ENCODE peak calls at places on chromosomes 3 and 15, in eight cellular contexts. One of them, this sample, is unnamed.

GRCh38 chr3:143514874-143515273 is 333.4 kb downstream of the SLC9A9 start:
- DNase-seq in uterus: no peak
- DNase-seq in upper lobe of right lung: no peak
- DNase-seq in activated B cell treated with CpG ODN at 0.5 μM for 24 hours: no peak
- DNase-seq in HL-60: no peak
- DNase-seq in A549: no peak
- DNase-seq in BJ: no peak
- DNase-seq in cardiac fibroblast: no peak
- DNase-seq in this sample: no peak

GRCh38 chr15:97504031-97504430 is 456.5 kb upstream of the ARRDC4 start:
- DNase-seq in upper lobe of right lung: no peak
- DNase-seq in cardiac fibroblast: peak
- DNase-seq in activated B cell treated with CpG ODN at 0.5 μM for 24 hours: no peak
- DNase-seq in A549: peak
- DNase-seq in uterus: no peak
- DNase-seq in BJ: no peak
- DNase-seq in HL-60: peak
- DNase-seq in this sample: no peak

GRCh38 chr3:65713016-65713415 is 325.7 kb downstream of the MAGI1 start:
- DNase-seq in A549: no peak
- DNase-seq in cardiac fibroblast: peak
- DNase-seq in upper lobe of right lung: no peak
- DNase-seq in activated B cell treated with CpG ODN at 0.5 μM for 24 hours: no peak
- DNase-seq in uterus: no peak
- DNase-seq in BJ: peak
- DNase-seq in HL-60: no peak
- DNase-seq in this sample: peak

GRCh38 chr3:197019021-197019420 is 10.6 kb downstream of the MELTF start:
- DNase-seq in cardiac fibroblast: no peak
- DNase-seq in activated B cell treated with CpG ODN at 0.5 μM for 24 hours: no peak
- DNase-seq in BJ: no peak
- DNase-seq in uterus: no peak
- DNase-seq in A549: no peak
- DNase-seq in HL-60: no peak
- DNase-seq in upper lobe of right lung: no peak
- DNase-seq in this sample: no peak

GRCh38 chr3:15513121-15513520 is 8.4 kb downstream of the COLQ start:
- DNase-seq in cardiac fibroblast: no peak
- DNase-seq in BJ: no peak
- DNase-seq in activated B cell treated with CpG ODN at 0.5 μM for 24 hours: no peak
- DNase-seq in uterus: no peak
- DNase-seq in HL-60: no peak
- DNase-seq in A549: no peak
- DNase-seq in upper lobe of right lung: no peak
- DNase-seq in this sample: no peak

GRCh38 chr3:37736632-37737031 is 125.0 kb upstream of the CTDSPL start:
- DNase-seq in uterus: no peak
- DNase-seq in HL-60: no peak
- DNase-seq in activated B cell treated with CpG ODN at 0.5 μM for 24 hours: no peak
- DNase-seq in upper lobe of right lung: no peak
- DNase-seq in A549: no peak
- DNase-seq in cardiac fibroblast: no peak
- DNase-seq in BJ: no peak
- DNase-seq in this sample: no peak

GRCh38 chr3:12507871-12508281 is 23.6 kb downstream of the TSEN2 start:
- DNase-seq in cardiac fibroblast: peak
- DNase-seq in activated B cell treated with CpG ODN at 0.5 μM for 24 hours: no peak
- DNase-seq in uterus: peak
- DNase-seq in BJ: no peak
- DNase-seq in HL-60: no peak
- DNase-seq in A549: no peak
- DNase-seq in upper lobe of right lung: no peak
- DNase-seq in this sample: no peak

GRCh38 chr3:134353171-134353825 is 20.9 kb downstream of the AMOTL2 start:
- DNase-seq in activated B cell treated with CpG ODN at 0.5 μM for 24 hours: no peak
- DNase-seq in BJ: no peak
- DNase-seq in upper lobe of right lung: peak
- DNase-seq in uterus: no peak
- DNase-seq in A549: no peak
- DNase-seq in HL-60: no peak
- DNase-seq in cardiac fibroblast: no peak
- DNase-seq in this sample: no peak

GRCh38 chr15:78630886-78631633 is 9.9 kb downstream of the CHRNB4 start:
- DNase-seq in BJ: no peak
- DNase-seq in activated B cell treated with CpG ODN at 0.5 μM for 24 hours: no peak
- DNase-seq in upper lobe of right lung: peak
- DNase-seq in uterus: no peak
- DNase-seq in cardiac fibroblast: no peak
- DNase-seq in HL-60: no peak
- DNase-seq in A549: no peak
- DNase-seq in this sample: no peak

GRCh38 chr15:101277943-101278564 is 769 bp upstream of the SELENOS start:
- DNase-seq in upper lobe of right lung: no peak
- DNase-seq in HL-60: no peak
- DNase-seq in activated B cell treated with CpG ODN at 0.5 μM for 24 hours: no peak
- DNase-seq in A549: no peak
- DNase-seq in uterus: no peak
- DNase-seq in BJ: no peak
- DNase-seq in cardiac fibroblast: no peak
- DNase-seq in this sample: no peak

GRCh38 chr3:15499536-15499935 is 22.0 kb downstream of the COLQ start:
- DNase-seq in A549: no peak
- DNase-seq in uterus: no peak
- DNase-seq in activated B cell treated with CpG ODN at 0.5 μM for 24 hours: no peak
- DNase-seq in HL-60: no peak
- DNase-seq in BJ: no peak
- DNase-seq in cardiac fibroblast: no peak
- DNase-seq in upper lobe of right lung: no peak
- DNase-seq in this sample: no peak

GRCh38 chr3:119187266-119187665 is 13.9 kb downstream of the UPK1B start:
- DNase-seq in cardiac fibroblast: no peak
- DNase-seq in HL-60: no peak
- DNase-seq in upper lobe of right lung: no peak
- DNase-seq in BJ: no peak
- DNase-seq in A549: no peak
- DNase-seq in uterus: no peak
- DNase-seq in activated B cell treated with CpG ODN at 0.5 μM for 24 hours: no peak
- DNase-seq in this sample: no peak

DNA sequence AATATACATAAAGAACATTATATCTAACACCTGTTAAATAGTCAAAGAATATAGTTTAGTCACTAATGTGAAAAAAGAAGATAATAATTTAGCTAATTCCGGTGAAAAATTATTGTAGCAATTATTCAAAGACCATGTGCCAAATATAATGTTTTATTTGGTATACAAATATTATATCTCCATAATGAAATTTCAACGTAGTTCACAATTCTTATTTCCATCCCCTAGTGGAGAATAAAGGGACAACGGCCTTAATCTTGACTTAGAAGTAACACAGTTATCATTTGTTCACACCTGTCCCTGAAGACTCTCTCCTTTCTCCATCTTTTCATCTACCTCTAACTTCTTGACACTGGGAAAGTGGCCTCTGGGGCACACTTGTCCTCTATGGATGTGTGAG is 213.4 kb downstream of the ERC2 start:
- DNase-seq in uterus: no peak
- DNase-seq in cardiac fibroblast: no peak
- DNase-seq in BJ: no peak
- DNase-seq in HL-60: no peak
- DNase-seq in activated B cell treated with CpG ODN at 0.5 μM for 24 hours: no peak
- DNase-seq in A549: no peak
- DNase-seq in upper lobe of right lung: no peak
- DNase-seq in this sample: no peak
- TF ChIP-seq CTCF in uterus: no peak
- TF ChIP-seq CTCF in cardiac fibroblast: peak
- TF ChIP-seq CTCF in BJ: peak
- TF ChIP-seq CTCF in HL-60: peak
- TF ChIP-seq CTCF in activated B cell treated with CpG ODN at 0.5 μM for 24 hours: no peak
- TF ChIP-seq CTCF in A549: no peak
- TF ChIP-seq CTCF in upper lobe of right lung: peak
- TF ChIP-seq CTCF in this sample: peak

GRCh38 chr3:97839944-97840343 is 18.1 kb downstream of the CRYBG3 start:
- DNase-seq in cardiac fibroblast: no peak
- DNase-seq in BJ: no peak
- DNase-seq in upper lobe of right lung: no peak
- DNase-seq in A549: no peak
- DNase-seq in uterus: no peak
- DNase-seq in activated B cell treated with CpG ODN at 0.5 μM for 24 hours: no peak
- DNase-seq in HL-60: no peak
- DNase-seq in this sample: no peak
- TF ChIP-seq CTCF in cardiac fibroblast: no peak
- TF ChIP-seq CTCF in BJ: no peak
- TF ChIP-seq CTCF in upper lobe of right lung: no peak
- TF ChIP-seq CTCF in A549: no peak
- TF ChIP-seq CTCF in uterus: no peak
- TF ChIP-seq CTCF in activated B cell treated with CpG ODN at 0.5 μM for 24 hours: no peak
- TF ChIP-seq CTCF in HL-60: no peak
- TF ChIP-seq CTCF in this sample: no peak

GRCh38 chr3:156762631-156763185 is 63.4 kb upstream of the LEKR1 start:
- DNase-seq in upper lobe of right lung: no peak
- DNase-seq in uterus: peak
- DNase-seq in A549: no peak
- DNase-seq in BJ: peak
- DNase-seq in HL-60: no peak
- DNase-seq in cardiac fibroblast: peak
- DNase-seq in activated B cell treated with CpG ODN at 0.5 μM for 24 hours: no peak
- DNase-seq in this sample: peak

GRCh38 chr3:156763931-156764720 is 62.0 kb upstream of the LEKR1 start:
- DNase-seq in upper lobe of right lung: no peak
- DNase-seq in HL-60: no peak
- DNase-seq in cardiac fibroblast: no peak
- DNase-seq in activated B cell treated with CpG ODN at 0.5 μM for 24 hours: no peak
- DNase-seq in BJ: no peak
- DNase-seq in uterus: no peak
- DNase-seq in A549: no peak
- DNase-seq in this sample: no peak

GRCh38 chr3:156761713-156762575 is 64.2 kb upstream of the LEKR1 start:
- DNase-seq in HL-60: no peak
- DNase-seq in activated B cell treated with CpG ODN at 0.5 μM for 24 hours: no peak
- DNase-seq in uterus: no peak
- DNase-seq in BJ: no peak
- DNase-seq in cardiac fibroblast: peak
- DNase-seq in A549: no peak
- DNase-seq in upper lobe of right lung: no peak
- DNase-seq in this sample: no peak

GRCh38 chr3:156763386-156763785 is 62.8 kb upstream of the LEKR1 start:
- DNase-seq in activated B cell treated with CpG ODN at 0.5 μM for 24 hours: no peak
- DNase-seq in cardiac fibroblast: no peak
- DNase-seq in A549: no peak
- DNase-seq in upper lobe of right lung: no peak
- DNase-seq in BJ: no peak
- DNase-seq in HL-60: no peak
- DNase-seq in uterus: no peak
- DNase-seq in this sample: no peak

DNA sequence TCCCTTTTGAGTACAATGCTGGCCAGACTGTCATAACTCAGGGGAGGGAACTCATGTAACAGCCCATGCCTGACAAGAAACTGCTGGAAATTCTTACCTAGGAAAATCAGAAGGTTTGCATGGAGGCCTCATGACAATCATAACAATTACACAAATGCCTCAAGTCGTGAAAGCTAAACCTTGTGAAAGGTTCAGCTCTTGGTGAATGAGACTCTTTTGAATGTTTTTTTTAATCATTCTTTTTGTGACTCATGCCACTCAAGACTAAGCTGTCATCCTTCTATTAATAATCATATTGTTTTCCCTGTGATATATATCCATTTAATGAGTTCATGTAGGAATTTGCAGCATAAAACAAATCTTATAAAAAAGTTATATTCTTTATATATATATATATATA is 61.4 kb upstream of the LEKR1 start:
- DNase-seq in HL-60: no peak
- DNase-seq in uterus: no peak
- DNase-seq in BJ: no peak
- DNase-seq in cardiac fibroblast: peak
- DNase-seq in A549: no peak
- DNase-seq in upper lobe of right lung: no peak
- DNase-seq in activated B cell treated with CpG ODN at 0.5 μM for 24 hours: no peak
- DNase-seq in this sample: no peak
- TF ChIP-seq CTCF in HL-60: no peak
- TF ChIP-seq CTCF in uterus: no peak
- TF ChIP-seq CTCF in BJ: no peak
- TF ChIP-seq CTCF in cardiac fibroblast: no peak
- TF ChIP-seq CTCF in A549: no peak
- TF ChIP-seq CTCF in upper lobe of right lung: no peak
- TF ChIP-seq CTCF in activated B cell treated with CpG ODN at 0.5 μM for 24 hours: no peak
- TF ChIP-seq CTCF in this sample: no peak

GRCh38 chr3:28575748-28576589 is 227.3 kb upstream of the AZI2 start:
- DNase-seq in BJ: no peak
- DNase-seq in A549: no peak
- DNase-seq in activated B cell treated with CpG ODN at 0.5 μM for 24 hours: no peak
- DNase-seq in uterus: no peak
- DNase-seq in HL-60: no peak
- DNase-seq in cardiac fibroblast: peak
- DNase-seq in upper lobe of right lung: no peak
- DNase-seq in this sample: no peak

GRCh38 chr3:28577941-28578340 is 229.3 kb upstream of the AZI2 start:
- DNase-seq in BJ: no peak
- DNase-seq in HL-60: no peak
- DNase-seq in A549: no peak
- DNase-seq in upper lobe of right lung: no peak
- DNase-seq in activated B cell treated with CpG ODN at 0.5 μM for 24 hours: no peak
- DNase-seq in cardiac fibroblast: no peak
- DNase-seq in uterus: no peak
- DNase-seq in this sample: no peak

GRCh38 chr3:28576590-28577220 is 228.1 kb upstream of the AZI2 start:
- DNase-seq in cardiac fibroblast: no peak
- DNase-seq in HL-60: no peak
- DNase-seq in BJ: no peak
- DNase-seq in A549: no peak
- DNase-seq in activated B cell treated with CpG ODN at 0.5 μM for 24 hours: no peak
- DNase-seq in upper lobe of right lung: no peak
- DNase-seq in uterus: no peak
- DNase-seq in this sample: no peak

GRCh38 chr3:28574036-28574435 is 225.4 kb upstream of the AZI2 start:
- DNase-seq in A549: no peak
- DNase-seq in BJ: no peak
- DNase-seq in activated B cell treated with CpG ODN at 0.5 μM for 24 hours: no peak
- DNase-seq in upper lobe of right lung: no peak
- DNase-seq in HL-60: no peak
- DNase-seq in cardiac fibroblast: no peak
- DNase-seq in uterus: no peak
- DNase-seq in this sample: no peak

DNA sequence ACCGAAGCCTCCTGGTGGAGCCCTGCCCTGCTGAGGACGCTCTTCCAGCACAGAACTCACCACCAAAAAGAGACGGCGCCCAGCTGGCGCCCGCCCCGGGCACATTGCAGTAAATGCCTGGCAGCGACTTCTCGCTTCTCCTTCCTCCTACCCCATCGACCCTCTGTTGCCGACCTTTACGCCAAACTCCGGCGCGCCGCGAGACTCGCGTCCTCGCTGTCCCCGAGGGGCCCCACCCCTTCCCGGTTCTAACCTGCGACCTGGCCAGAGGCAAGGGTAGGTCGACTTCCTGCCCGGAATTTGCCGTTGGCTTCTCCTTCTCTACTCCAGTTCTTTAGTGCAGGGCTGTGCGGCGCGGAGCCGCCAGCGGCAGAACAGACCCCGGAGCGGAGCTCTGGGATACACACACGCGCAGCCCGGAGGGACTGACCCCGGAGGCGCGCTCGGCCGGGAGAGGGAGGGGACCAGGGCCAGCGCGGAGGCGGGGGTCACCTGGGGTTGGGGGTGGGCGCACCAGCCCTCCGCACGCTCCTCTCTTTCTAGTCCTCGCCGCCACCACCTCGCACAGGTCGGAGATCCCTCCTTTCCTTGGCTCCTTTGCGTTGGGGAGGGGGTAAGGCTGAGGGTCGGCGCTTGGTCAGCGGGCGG is 226.6 kb upstream of the AZI2 start:
- DNase-seq in BJ: no peak
- DNase-seq in HL-60: no peak
- DNase-seq in upper lobe of right lung: peak
- DNase-seq in A549: no peak
- DNase-seq in uterus: no peak
- DNase-seq in cardiac fibroblast: no peak
- DNase-seq in activated B cell treated with CpG ODN at 0.5 μM for 24 hours: no peak
- DNase-seq in this sample: no peak
- TF ChIP-seq CTCF in BJ: no peak
- TF ChIP-seq CTCF in HL-60: no peak
- TF ChIP-seq CTCF in upper lobe of right lung: no peak
- TF ChIP-seq CTCF in A549: no peak
- TF ChIP-seq CTCF in uterus: no peak
- TF ChIP-seq CTCF in cardiac fibroblast: no peak
- TF ChIP-seq CTCF in activated B cell treated with CpG ODN at 0.5 μM for 24 hours: no peak
- TF ChIP-seq CTCF in this sample: no peak

This sample was measured in AG09309.